ENCODE peak calls at places on chromosomes 4 and X, in four cellular contexts. V is H1, B is SW480, C is stomach. R is an unnamed sample.

GRCh38 chr4:123497328-123497727 is 100.7 kb downstream of the SPRY1 start:
- DNase-seq in V (no peak), B (no peak), C (no peak), R (no peak)

GRCh38 chr4:81882222-81882621 is 410.5 kb upstream of the RASGEF1B start:
- DNase-seq in V (no peak), B (no peak), C (no peak), R (no peak)

GRCh38 chr4:173415885-173416658 is 17.2 kb upstream of the SCRG1 start:
- DNase-seq in V (no peak), B (no peak), C (peak), R (peak)

GRCh38 chr4:8917321-8917811 is 45.7 kb upstream of the HMX1 start:
- DNase-seq in V (peak), B (no peak), C (peak), R (peak)

GRCh38 chr4:5133933-5134594 is 82.8 kb downstream of the STK32B start:
- DNase-seq in V (no peak), B (no peak), C (no peak), R (no peak)

GRCh38 chr4:44056721-44057151 is 391.9 kb downstream of the KCTD8 start:
- DNase-seq in V (peak), B (no peak), C (no peak), R (no peak)

GRCh38 chr4:125317526-125317880 is 2.7 kb downstream of the FAT4 start:
- DNase-seq in V (no peak), B (no peak), C (no peak), R (peak)

GRCh38 chr4:21765810-21766407 is 182.7 kb downstream of the KCNIP4 start:
- DNase-seq in V (peak), B (peak), C (peak), R (no peak)

GRCh38 chrX:83845397-83845796 is 15.5 kb upstream of the CYLC1 start:
- DNase-seq in V (no peak), B (peak), C (no peak), R (no peak)

GRCh38 chr4:992297-993110 is 700 bp downstream of the SLC26A1 start:
- DNase-seq in V (no peak), B (peak), C (peak), R (no peak)

GRCh38 chrX:69289046-69289838 is 124.0 kb upstream of the PJA1 start:
- DNase-seq in V (no peak), B (no peak), C (no peak), R (no peak)

GRCh38 chrX:15751160-15751819 is 13.2 kb downstream of the CA5B start:
- DNase-seq in V (no peak), B (peak), C (no peak), R (no peak)

GRCh38 chrX:70293621-70294020 is 3.7 kb downstream of the KIF4A start:
- DNase-seq in V (no peak), B (no peak), C (no peak), R (no peak)

GRCh38 chrX:20382518-20383291 is 116.0 kb upstream of the RPS6KA3 start:
- DNase-seq in V (no peak), B (peak), C (no peak), R (no peak)

GRCh38 chrX:39859991-39860861 is 237.5 kb downstream of the BCOR start:
- DNase-seq in V (no peak), B (peak), C (peak), R (no peak)

GRCh38 chr4:57043304-57044251 is 64.9 kb downstream of the POLR2B start:
- DNase-seq in V (no peak), B (peak), C (no peak), R (no peak)

GRCh38 chrX:49995021-49995731 is 72.8 kb downstream of the CLCN5 start:
- DNase-seq in V (no peak), B (peak), C (no peak), R (no peak)